ENCODE peak calls at places on chromosome 22, in six cellular contexts. W is AML-193; Z is AG04449; X is activated naive CD8-positive, alpha-beta T cell treated with anti-CD3 and anti-CD28 coated beads, Interleukin-2, amount 50 U/mL, for 16 hours; B is hepatic stellate cell; N is HS-27A. Y is an unnamed sample.

GRCh38 chr22:42648368-42649260 is 578 bp downstream of the CYB5R3 start:
- DNase-seq in X (no peak), W (peak; percentile 47), N (no peak), B (peak; percentile 68), Z (no peak), Y (peak; percentile 65)

GRCh38 chr22:32175751-32176644 is 16.9 kb upstream of the C22orf42 start:
- DNase-seq in Z (no peak), B (no peak), N (no peak), W (no peak), X (no peak), Y (no peak)

GRCh38 chr22:48345631-48346030 is 1482.0 kb downstream of the BRD1 start:
- DNase-seq in N (no peak), B (no peak), Z (no peak), W (no peak), X (no peak), Y (no peak)

GRCh38 chr22:49271369-49271727 is 556.3 kb downstream of the BRD1 start:
- DNase-seq in Z (no peak), N (no peak), X (no peak), W (no peak), B (no peak), Y (no peak)

GRCh38 chr22:30556388-30556787 is 9.8 kb upstream of the SEC14L6 start:
- DNase-seq in N (no peak), Z (no peak), W (no peak), X (no peak), B (no peak), Y (no peak)

GRCh38 chr22:27534720-27535125 is 266.8 kb downstream of the MN1 start:
- DNase-seq in N (no peak), B (peak; percentile 28), Z (peak; percentile 63), W (no peak), X (no peak), Y (peak; percentile 87)

GRCh38 chr22:45632791-45633515 is 38.7 kb upstream of the ATXN10 start:
- DNase-seq in N (no peak), W (no peak), X (no peak), Z (no peak), B (no peak), Y (peak; percentile 72)

GRCh38 chr22:44399196-44399837 is 86.6 kb upstream of the SHISAL1 start:
- DNase-seq in X (no peak), N (no peak), W (no peak), B (no peak), Z (no peak), Y (no peak)

GRCh38 chr22:24053481-24054226 is 42.5 kb downstream of the CABIN1 start:
- DNase-seq in W (no peak), X (no peak), Z (no peak), N (no peak), B (no peak), Y (no peak)

GRCh38 chr22:27220349-27220748 is 563.0 kb downstream of the MIAT start:
- DNase-seq in W (no peak), B (no peak), Z (peak; percentile 68), N (no peak), X (no peak), Y (no peak)

GRCh38 chr22:48864748-48865147 is 962.9 kb downstream of the BRD1 start:
- DNase-seq in W (no peak), N (no peak), X (no peak), Z (no peak), B (no peak), Y (no peak)

GRCh38 chr22:38418589-38418988 is 36.4 kb downstream of the KCNJ4 start:
- DNase-seq in Z (no peak), N (no peak), B (no peak), X (no peak), W (no peak), Y (no peak)

GRCh38 chr22:40637181-40638150 is 947 bp upstream of the MRTFA start:
- DNase-seq in B (no peak), W (peak; percentile 58), N (no peak), X (peak; percentile 14), Z (no peak), Y (no peak)

GRCh38 chr22:46569055-46569847 is 31.8 kb upstream of the CELSR1 start:
- DNase-seq in Z (no peak), B (no peak), N (no peak), W (no peak), X (no peak), Y (no peak)

GRCh38 chr22:30312053-30312452 is 14.7 kb downstream of the TBC1D10A start:
- DNase-seq in Z (no peak), W (no peak), N (no peak), X (no peak), B (peak; percentile 69), Y (peak; percentile 91)

GRCh38 chr22:18079706-18080230 is 2.0 kb downstream of the PEX26 start:
- DNase-seq in N (no peak), Z (no peak), X (no peak), B (no peak), W (no peak), Y (no peak)

GRCh38 chr22:24593810-24594568 is 1.1 kb upstream of the LRRC75B start:
- DNase-seq in Z (no peak), X (no peak), W (no peak), B (no peak), N (no peak), Y (no peak)

GRCh38 chr22:21447694-21448402 is 19.3 kb upstream of the TMEM191C start:
- DNase-seq in W (no peak), N (no peak), B (no peak), Z (no peak), X (no peak), Y (no peak)

GRCh38 chr22:36155702-36156101 is 4.9 kb downstream of the APOL3 start:
- DNase-seq in W (no peak), X (no peak), Z (no peak), N (no peak), B (no peak), Y (no peak)

GRCh38 chr22:36303874-36304273 is 50.9 kb downstream of the APOL1 start:
- DNase-seq in N (no peak), B (no peak), Z (no peak), X (no peak), W (no peak), Y (no peak)

GRCh38 chr22:28812491-28812890 is 12.1 kb upstream of the XBP1 start:
- DNase-seq in B (no peak), W (no peak), Z (no peak), N (no peak), X (no peak), Y (no peak)

GRCh38 chr22:37818397-37819099 is 4.6 kb upstream of the GALR3 start:
- DNase-seq in N (no peak), B (peak; percentile 81), X (peak; percentile 27), Z (no peak), W (no peak), Y (peak; percentile 64)

GRCh38 chr22:42930810-42931420 is 73.8 kb upstream of the ARFGAP3 start:
- DNase-seq in Z (no peak), B (no peak), N (no peak), X (no peak), W (no peak), Y (peak; percentile 56)

GRCh38 chr22:49999901-50000586 is 12.5 kb downstream of the IL17REL start:
- DNase-seq in N (no peak), W (no peak), X (no peak), B (peak; percentile 1), Z (no peak), Y (no peak)

GRCh38 chr22:45482169-45482568 is 20.5 kb upstream of the FBLN1 start:
- DNase-seq in W (no peak), B (no peak), Z (no peak), N (no peak), X (no peak), Y (no peak)

GRCh38 chr22:48422900-48423480 is 1404.7 kb downstream of the BRD1 start:
- DNase-seq in B (no peak), N (no peak), X (no peak), Z (no peak), W (no peak), Y (no peak)

GRCh38 chr22:49548356-49549202 is 279.1 kb downstream of the BRD1 start:
- DNase-seq in Z (no peak), B (no peak), X (no peak), N (no peak), W (no peak), Y (no peak)

GRCh38 chr22:22025320-22026156 is 43.0 kb upstream of the TOP3B start:
- DNase-seq in B (no peak), N (no peak), X (no peak), Z (no peak), W (no peak), Y (no peak)

GRCh38 chr22:39646614-39647210 is 76.2 kb downstream of the CACNA1I start:
- DNase-seq in W (no peak), N (no peak), Z (no peak), B (no peak), X (no peak), Y (no peak)

GRCh38 chr22:44184006-44184405 is 3.3 kb downstream of the PARVG start:
- DNase-seq in N (no peak), Z (no peak), B (no peak), X (no peak), W (no peak), Y (peak; percentile 56)

GRCh38 chr22:27207907-27208306 is 550.5 kb downstream of the MIAT start:
- DNase-seq in W (no peak), X (no peak), B (peak; percentile 47), N (no peak), Z (no peak), Y (no peak)

Y was measured in fibroblast of lung.